ENCODE peak calls at places on chromosomes 6 and 20, in nine cellular contexts. J is cardiac fibroblast; B is WERI-Rb-1; G is A549; C is CD8-positive, alpha-beta T cell; V is astrocyte of the spinal cord; N is fibroblast of pulmonary artery; U is heart right ventricle; H is mammary epithelial cell. X is an unnamed sample.

GRCh38 chr6:153032255-153032882 is 29.9 kb upstream of the MTRF1L start:
- DNase-seq in J (peak), B (no peak), G (no peak), C (no peak), V (peak), N (peak), U (no peak), H (peak), X (peak)

GRCh38 chr6:17927705-17928104 is 59.7 kb downstream of the KIF13A start:
- DNase-seq in J (no peak), B (no peak), G (no peak), C (no peak), V (no peak), N (no peak), U (peak), H (no peak), X (no peak)

GRCh38 chr6:33962186-33962585 is 158.4 kb upstream of the MLN start:
- DNase-seq in J (peak), B (peak), G (no peak), C (no peak), V (no peak), N (no peak), U (no peak), H (peak), X (peak)

GRCh38 chr20:33915726-33916331 is 77.9 kb upstream of the RALY start:
- DNase-seq in J (peak), B (peak), G (peak), C (peak), V (no peak), N (peak), U (peak), H (peak), X (no peak)

GRCh38 chr6:157823001-157823522 is at the start of gene SNX9:
- DNase-seq in J (peak), B (peak), G (peak), C (peak), V (peak), N (peak), U (peak), H (peak), X (peak)

GRCh38 chr6:35166160-35166919 is 25.2 kb upstream of the TCP11 start:
- DNase-seq in J (peak), B (no peak), G (no peak), C (no peak), V (no peak), N (no peak), U (no peak), H (no peak), X (no peak)

GRCh38 chr6:156880913-156881312 is 103.7 kb downstream of the ARID1B start:
- DNase-seq in J (no peak), B (no peak), G (no peak), C (no peak), V (no peak), N (no peak), U (no peak), H (peak), X (no peak)

GRCh38 chr20:63029358-63030121 is 22.8 kb upstream of the BHLHE23 start:
- DNase-seq in J (no peak), B (no peak), G (no peak), C (no peak), V (no peak), N (no peak), U (peak), H (no peak), X (no peak)

GRCh38 chr6:7910298-7910653 is 312 bp downstream of the TXNDC5 start:
- DNase-seq in J (no peak), B (no peak), G (no peak), C (no peak), V (peak), N (no peak), U (no peak), H (no peak), X (no peak)

GRCh38 chr6:12318749-12319148 is 28.6 kb downstream of the EDN1 start:
- DNase-seq in J (no peak), B (no peak), G (no peak), C (no peak), V (no peak), N (no peak), U (no peak), H (no peak), X (no peak)

GRCh38 chr6:7414811-7415210 is 25.2 kb downstream of the RIOK1 start:
- DNase-seq in J (peak), B (no peak), G (no peak), C (no peak), V (no peak), N (peak), U (no peak), H (no peak), X (no peak)

GRCh38 chr6:89079611-89080213 is 839 bp upstream of the PNRC1 start:
- DNase-seq in J (peak), B (no peak), G (no peak), C (peak), V (peak), N (peak), U (peak), H (peak), X (peak)

GRCh38 chr6:13453771-13454251 is 33.6 kb downstream of the GFOD1 start:
- DNase-seq in J (peak), B (no peak), G (peak), C (no peak), V (peak), N (peak), U (no peak), H (peak), X (no peak)

GRCh38 chr6:24415753-24416152 is 13.0 kb downstream of the MRS2 start:
- DNase-seq in J (no peak), B (no peak), G (no peak), C (no peak), V (no peak), N (no peak), U (no peak), H (no peak), X (no peak)

GRCh38 chr20:6103301-6103700 is 19.5 kb downstream of the FERMT1 start:
- DNase-seq in J (no peak), B (no peak), G (no peak), C (no peak), V (no peak), N (no peak), U (no peak), H (no peak), X (no peak)

GRCh38 chr6:128507337-128508310 is 12.8 kb downstream of the PTPRK start:
- DNase-seq in J (peak), B (no peak), G (no peak), C (no peak), V (peak), N (no peak), U (no peak), H (peak), X (peak)

GRCh38 chr6:19995575-19996257 is 158.5 kb downstream of the ID4 start:
- DNase-seq in J (no peak), B (peak), G (no peak), C (no peak), V (no peak), N (no peak), U (no peak), H (no peak), X (no peak)

GRCh38 chr20:37518606-37519507 is 2.2 kb upstream of the NNAT start:
- DNase-seq in J (no peak), B (no peak), G (no peak), C (no peak), V (peak), N (no peak), U (peak), H (no peak), X (no peak)

GRCh38 chr6:161396539-161396938 is 122.7 kb upstream of the AGPAT4 start:
- DNase-seq in J (no peak), B (no peak), G (no peak), C (no peak), V (no peak), N (no peak), U (no peak), H (no peak), X (no peak)

GRCh38 chr20:40677343-40677924 is 11.6 kb downstream of the MAFB start:
- DNase-seq in J (no peak), B (no peak), G (no peak), C (no peak), V (no peak), N (no peak), U (no peak), H (no peak), X (no peak)

GRCh38 chr6:42720739-42721138 is 1.7 kb downstream of the PRPH2 start:
- DNase-seq in J (peak), B (no peak), G (no peak), C (no peak), V (peak), N (peak), U (no peak), H (peak), X (no peak)

GRCh38 chr6:43776115-43776798 is 6.2 kb downstream of the VEGFA start:
- DNase-seq in J (no peak), B (no peak), G (no peak), C (no peak), V (no peak), N (no peak), U (no peak), H (no peak), X (no peak)

GRCh38 chr6:146200136-146200708 is 171.4 kb downstream of the GRM1 start:
- DNase-seq in J (peak), B (no peak), G (no peak), C (no peak), V (peak), N (peak), U (no peak), H (no peak), X (peak)

GRCh38 chr6:30876039-30876730 is 8.1 kb upstream of the DDR1 start:
- DNase-seq in J (peak), B (no peak), G (no peak), C (no peak), V (peak), N (peak), U (no peak), H (peak), X (peak)

GRCh38 chr6:44569931-44570385 is 182.5 kb downstream of the CDC5L start:
- DNase-seq in J (peak), B (no peak), G (no peak), C (no peak), V (peak), N (peak), U (peak), H (no peak), X (peak)

GRCh38 chr6:43952746-43953145 is 174.5 kb downstream of the MRPL14 start:
- DNase-seq in J (peak), B (peak), G (no peak), C (no peak), V (no peak), N (no peak), U (no peak), H (no peak), X (no peak)

GRCh38 chr6:122389704-122390103 is 9.7 kb upstream of the HSF2 start:
- DNase-seq in J (peak), B (no peak), G (no peak), C (no peak), V (no peak), N (peak), U (no peak), H (peak), X (no peak)

GRCh38 chr6:15893556-15894253 is 230.9 kb upstream of the DTNBP1 start:
- DNase-seq in J (peak), B (no peak), G (no peak), C (no peak), V (peak), N (peak), U (no peak), H (peak), X (no peak)

GRCh38 chr6:152502421-152503188 is 134.6 kb downstream of the SYNE1 start:
- DNase-seq in J (peak), B (no peak), G (no peak), C (no peak), V (no peak), N (no peak), U (no peak), H (no peak), X (no peak)

GRCh38 chr6:11064836-11065235 is 20.7 kb upstream of the ELOVL2 start:
- DNase-seq in J (no peak), B (peak), G (no peak), C (no peak), V (no peak), N (no peak), U (no peak), H (no peak), X (no peak)

GRCh38 chr20:38098952-38099351 is 65.4 kb downstream of the RPRD1B start:
- DNase-seq in J (peak), B (no peak), G (no peak), C (no peak), V (no peak), N (no peak), U (no peak), H (no peak), X (no peak)

GRCh38 chr6:9398794-9399373 is 963.5 kb upstream of the SLC35B3 start:
- DNase-seq in J (peak), B (no peak), G (no peak), C (no peak), V (no peak), N (peak), U (peak), H (no peak), X (no peak)

GRCh38 chr6:110878751-110879539 is 4.4 kb downstream of the AMD1 start:
- DNase-seq in J (peak), B (peak), G (peak), C (no peak), V (peak), N (peak), U (no peak), H (no peak), X (peak)

GRCh38 chr6:5308066-5308465 is 46.8 kb downstream of the FARS2 start:
- DNase-seq in J (peak), B (no peak), G (no peak), C (no peak), V (no peak), N (no peak), U (no peak), H (peak), X (no peak)

GRCh38 chr6:142735182-142735581 is 209.8 kb downstream of the HIVEP2 start:
- DNase-seq in J (peak), B (no peak), G (no peak), C (no peak), V (no peak), N (peak), U (no peak), H (no peak), X (peak)

GRCh38 chr6:35073211-35073610 is 67.9 kb downstream of the TCP11 start:
- DNase-seq in J (no peak), B (no peak), G (no peak), C (no peak), V (no peak), N (no peak), U (no peak), H (no peak), X (no peak)

GRCh38 chr6:106618324-106618723 is 11.0 kb downstream of the RTN4IP1 start:
- DNase-seq in J (no peak), B (no peak), G (no peak), C (no peak), V (no peak), N (no peak), U (no peak), H (no peak), X (no peak)

GRCh38 chr6:20424679-20425078 is 23.0 kb downstream of the E2F3 start:
- DNase-seq in J (peak), B (no peak), G (no peak), C (no peak), V (no peak), N (peak), U (no peak), H (no peak), X (peak)

GRCh38 chr6:37257320-37257633 is 295 bp upstream of the TBC1D22B start:
- DNase-seq in J (no peak), B (no peak), G (no peak), C (no peak), V (no peak), N (no peak), U (no peak), H (no peak), X (no peak)

GRCh38 chr6:37258405-37258704 is 411 bp upstream of the TMEM217 start:
- DNase-seq in J (no peak), B (no peak), G (no peak), C (no peak), V (no peak), N (no peak), U (no peak), H (no peak), X (no peak)

GRCh38 chr6:37257634-37258404 is at the start of the genes TBC1D22B and TMEM217:
- DNase-seq in J (peak), B (peak), G (peak), C (peak), V (peak), N (peak), U (peak), H (peak), X (peak)

GRCh38 chr6:37258716-37259115 is 772 bp upstream of the TMEM217 start:
- DNase-seq in J (no peak), B (no peak), G (no peak), C (no peak), V (no peak), N (no peak), U (no peak), H (no peak), X (peak)

DNA sequence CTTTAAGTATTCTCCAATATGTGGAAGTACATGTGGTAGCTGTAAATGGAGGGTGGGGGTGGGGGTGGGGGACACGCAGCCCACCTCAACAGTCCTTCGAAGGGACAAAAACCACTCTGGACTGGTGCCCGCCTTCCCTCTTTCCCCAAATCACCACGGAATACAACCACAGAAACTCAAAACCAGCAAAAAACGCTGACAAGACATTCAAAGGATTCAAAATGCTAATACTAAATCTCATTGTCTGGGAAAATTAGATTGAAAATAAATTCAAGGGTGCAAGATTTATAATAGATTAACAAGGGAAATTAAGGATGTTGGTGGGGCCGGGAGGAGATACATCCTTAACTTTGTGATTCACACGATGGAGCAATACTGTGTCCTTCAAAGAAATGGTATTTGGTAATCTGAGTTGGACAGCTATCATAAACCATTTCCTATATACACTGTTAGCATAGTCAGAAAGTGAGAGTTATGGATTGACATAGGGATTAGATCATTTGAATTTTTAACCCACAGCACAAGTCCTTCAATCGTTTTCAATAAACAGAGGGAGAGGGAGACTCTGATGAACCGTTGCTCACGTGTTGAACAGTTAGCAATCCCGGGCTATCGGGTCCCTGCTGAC is 766 bp upstream of the TBC1D22B start:
- DNase-seq in J (peak), B (no peak), G (no peak), C (no peak), V (no peak), N (no peak), U (no peak), H (peak), X (no peak)
- H3K4me3 ChIP-seq in J (peak), B (peak), G (peak), C (no peak), V (peak), N (peak), U (peak), H (peak), X (peak)

DNA sequence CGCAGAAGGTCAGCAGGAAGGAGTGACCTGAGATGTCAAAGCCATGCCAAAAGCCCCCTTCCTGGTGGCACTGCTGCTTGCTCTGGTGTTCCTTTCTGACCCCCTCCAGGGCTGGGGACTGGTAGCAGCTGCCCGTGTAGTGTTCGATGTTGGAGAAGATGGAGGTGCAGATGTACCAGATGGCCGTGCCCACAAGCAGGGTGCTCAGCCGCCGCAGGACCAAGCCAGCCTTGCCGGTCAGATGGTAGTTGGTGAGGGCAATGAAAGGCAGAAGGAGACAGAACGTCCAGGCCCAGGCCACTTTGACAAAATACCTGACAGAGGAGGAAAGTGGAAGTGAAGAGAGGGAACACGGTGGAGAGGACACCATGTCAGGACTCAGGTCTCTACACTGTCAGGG is 4.1 kb downstream of the FITM2 start:
- DNase-seq in J (no peak), B (no peak), G (no peak), C (no peak), V (no peak), N (no peak), U (no peak), H (no peak), X (no peak)
- H3K4me3 ChIP-seq in J (no peak), B (no peak), G (no peak), C (no peak), V (no peak), N (no peak), U (no peak), H (no peak), X (no peak)

DNA sequence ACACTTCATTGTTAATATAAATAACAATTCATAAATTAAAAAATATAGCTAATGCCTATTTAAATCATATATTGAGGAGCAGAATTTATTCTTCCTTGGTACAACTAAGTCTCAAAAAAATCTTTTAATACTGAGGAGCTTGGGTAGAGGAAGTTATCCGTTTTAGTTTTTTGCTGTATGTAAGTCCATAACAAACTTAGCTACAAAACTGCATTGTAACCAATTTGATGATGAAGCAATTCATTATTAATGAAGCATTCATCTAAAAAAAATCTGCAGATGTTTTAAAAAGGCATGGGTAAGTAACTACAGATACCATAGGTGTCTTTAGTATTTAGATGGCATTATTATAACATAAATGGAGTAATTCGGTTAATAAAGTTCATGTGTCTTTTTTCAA is 1.3 kb downstream of the KHDRBS2 start:
- DNase-seq in J (no peak), B (no peak), G (no peak), C (no peak), V (no peak), N (no peak), U (no peak), H (no peak), X (no peak)
- H3K4me3 ChIP-seq in J (no peak), B (no peak), G (no peak), C (no peak), V (no peak), N (no peak), U (no peak), H (no peak), X (no peak)

GRCh38 chr20:49510562-49511117 is 28.2 kb upstream of the KCNB1 start:
- DNase-seq in J (peak), B (no peak), G (no peak), C (no peak), V (peak), N (peak), U (peak), H (no peak), X (peak)
- H3K4me3 ChIP-seq in J (no peak), B (no peak), G (no peak), C (no peak), V (no peak), N (no peak), U (no peak), H (no peak), X (peak)

DNA sequence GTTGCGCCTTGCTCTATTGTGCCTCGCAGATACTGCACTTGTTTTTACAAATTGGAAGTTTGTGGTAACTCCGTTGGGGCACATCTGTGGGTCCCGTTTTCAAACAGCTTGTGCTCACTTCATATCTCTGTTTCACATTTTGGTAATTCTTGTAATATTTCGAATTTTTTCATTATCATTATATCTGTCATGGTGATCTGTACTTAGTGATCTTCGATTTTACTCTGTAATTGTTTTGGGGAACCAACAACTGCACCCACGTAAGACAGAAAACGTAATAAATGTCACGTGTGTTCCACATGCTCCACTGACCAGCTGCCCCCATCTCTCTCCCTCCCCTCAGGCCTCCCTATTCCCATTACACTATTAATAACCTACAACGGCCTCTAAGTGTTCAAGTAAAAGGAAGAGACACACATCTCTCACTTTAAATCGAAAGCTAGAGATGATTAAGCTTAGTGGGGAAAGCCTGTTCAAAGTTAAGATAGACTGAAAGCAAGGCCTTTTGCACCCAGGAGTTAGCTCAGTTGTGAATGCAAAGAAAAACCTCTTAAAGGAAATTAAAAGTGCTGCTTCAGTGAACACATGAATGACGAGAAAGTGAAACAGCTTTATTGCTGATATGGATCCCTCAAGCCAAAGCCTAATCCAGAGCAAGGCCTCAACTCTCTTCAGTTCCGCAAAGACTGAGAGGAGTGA is 26.9 kb downstream of the TTLL2 start:
- DNase-seq in J (no peak), B (no peak), G (no peak), C (no peak), V (no peak), N (no peak), U (no peak), H (no peak), X (no peak)
- H3K4me3 ChIP-seq in J (no peak), B (peak), G (peak), C (no peak), V (no peak), N (no peak), U (peak), H (no peak), X (peak)

X was measured in adipocyte.